ENCODE peak calls at places on chromosomes 11 and 22, in seven cellular contexts. E is neuronal stem cell, N is ovary, K is A549, T is left ventricle myocardium inferior, R is coronary artery, A is right cardiac atrium. H is an unnamed sample.

GRCh38 chr11:119166368-119167076 is 2.0 kb upstream of the NLRX1 start:
- DNase-seq in N (no peak), A (no peak), R (no peak), K (peak), T (no peak), E (no peak), H (no peak)

GRCh38 chr11:17277024-17277584 is 565 bp downstream of the NUCB2 start:
- DNase-seq in E (no peak), A (no peak), R (peak), N (no peak), T (no peak), K (peak), H (no peak)

GRCh38 chr22:17764036-17764435 is 10.2 kb downstream of the BID start:
- DNase-seq in N (no peak), R (no peak), T (no peak), A (no peak), E (no peak), K (no peak), H (no peak)

GRCh38 chr11:19676508-19677379 is 35.9 kb upstream of the NAV2 start:
- DNase-seq in N (no peak), K (no peak), R (no peak), E (no peak), A (no peak), T (no peak), H (no peak)

GRCh38 chr22:49586244-49586748 is 241.4 kb downstream of the BRD1 start:
- DNase-seq in N (no peak), A (no peak), R (no peak), T (no peak), K (peak), E (no peak), H (no peak)

GRCh38 chr11:100403817-100404216 is 283.3 kb upstream of the ARHGAP42 start:
- DNase-seq in R (no peak), N (no peak), A (no peak), T (no peak), E (peak), K (no peak), H (no peak)

GRCh38 chr11:63998558-63999348 is 12.5 kb downstream of the OTUB1 start:
- DNase-seq in T (peak), K (peak), N (no peak), R (no peak), A (no peak), E (peak), H (peak)

GRCh38 chr11:93849751-93850584 is 450 bp downstream of the VSTM5 start:
- DNase-seq in K (peak), E (peak), R (no peak), A (peak), T (peak), N (no peak), H (no peak)

GRCh38 chr11:83350187-83350586 is 64.0 kb upstream of the CCDC90B start:
- DNase-seq in R (no peak), E (no peak), N (no peak), A (no peak), K (no peak), T (no peak), H (no peak)

GRCh38 chr11:120017582-120017981 is 120.3 kb downstream of the TRIM29 start:
- DNase-seq in N (no peak), T (no peak), K (no peak), A (no peak), E (no peak), R (no peak), H (no peak)

GRCh38 chr11:121588747-121589146 is 136.0 kb upstream of the SORL1-AS1 start:
- DNase-seq in A (no peak), N (no peak), R (no peak), K (no peak), T (no peak), E (no peak), H (no peak)

GRCh38 chr11:109486129-109486528 is 64.1 kb downstream of the C11orf87 start:
- DNase-seq in T (no peak), R (no peak), N (no peak), A (no peak), K (no peak), E (no peak), H (no peak)

DNA sequence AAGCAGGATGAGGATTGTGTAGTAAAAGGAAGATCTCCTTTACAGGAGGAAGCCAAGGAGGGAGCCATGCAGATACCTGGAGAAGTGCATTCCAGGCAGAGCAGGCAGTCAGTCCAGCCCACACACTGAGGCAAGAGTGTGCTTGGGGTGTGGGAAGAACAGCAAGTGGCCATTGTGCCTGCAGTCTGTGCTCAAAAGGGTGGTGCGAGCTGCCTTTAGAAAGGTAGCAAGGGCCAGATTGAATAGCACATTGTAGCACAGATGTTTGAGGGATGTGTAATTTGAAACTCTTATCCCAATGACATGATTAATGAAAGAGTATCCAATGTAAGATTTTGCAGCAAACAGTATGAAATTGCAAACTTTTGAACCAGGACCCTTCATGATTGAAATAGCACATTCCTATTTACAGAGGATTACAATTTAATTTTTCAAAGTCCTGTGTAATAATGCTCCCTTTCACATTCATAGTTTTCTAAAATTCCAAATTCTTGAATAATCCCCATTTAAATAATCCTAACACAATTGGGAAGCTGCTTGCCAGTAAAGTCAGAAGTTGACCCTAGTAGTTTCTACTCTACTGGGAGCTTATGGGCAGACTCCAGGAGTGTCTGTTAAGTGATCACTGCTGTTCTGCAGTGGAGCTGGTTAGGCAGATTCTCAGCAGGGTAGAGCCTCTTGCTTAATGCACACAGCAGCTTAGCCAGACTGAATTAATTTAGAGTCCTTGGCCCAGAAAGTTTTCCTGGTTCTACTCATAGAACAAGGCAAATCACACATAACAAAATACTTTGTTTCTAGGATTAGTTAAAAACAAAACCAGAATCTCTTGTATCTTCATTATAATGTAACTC is 78.1 kb downstream of the CYB5R2 start:
- DNase-seq in T (no peak), A (no peak), E (no peak), R (peak), K (no peak), N (no peak), H (no peak)
- H3K27ac ChIP-seq in T (no peak), A (no peak), E (no peak), R (no peak), K (no peak), N (no peak), H (no peak)

DNA sequence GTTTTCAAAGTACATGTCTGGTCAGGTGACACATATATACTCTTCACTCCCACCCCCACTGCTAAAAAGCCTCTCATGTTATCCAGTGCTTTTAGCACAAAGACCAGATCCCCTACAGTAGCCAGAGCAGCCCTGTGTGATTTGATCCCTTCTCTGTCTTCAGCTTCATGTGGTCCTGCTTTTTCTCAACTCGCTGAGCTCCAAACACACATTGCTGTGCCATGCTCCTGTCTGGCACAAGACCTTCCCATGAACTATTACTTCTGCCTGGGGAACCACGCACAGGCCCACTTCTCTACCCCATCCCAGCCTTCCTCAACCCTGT is 127.1 kb downstream of the RASSF10 start:
- DNase-seq in T (no peak), R (no peak), E (no peak), K (no peak), N (no peak), A (no peak), H (no peak)
- H3K27ac ChIP-seq in T (no peak), R (no peak), E (peak), K (peak), N (no peak), A (no peak), H (no peak)

DNA sequence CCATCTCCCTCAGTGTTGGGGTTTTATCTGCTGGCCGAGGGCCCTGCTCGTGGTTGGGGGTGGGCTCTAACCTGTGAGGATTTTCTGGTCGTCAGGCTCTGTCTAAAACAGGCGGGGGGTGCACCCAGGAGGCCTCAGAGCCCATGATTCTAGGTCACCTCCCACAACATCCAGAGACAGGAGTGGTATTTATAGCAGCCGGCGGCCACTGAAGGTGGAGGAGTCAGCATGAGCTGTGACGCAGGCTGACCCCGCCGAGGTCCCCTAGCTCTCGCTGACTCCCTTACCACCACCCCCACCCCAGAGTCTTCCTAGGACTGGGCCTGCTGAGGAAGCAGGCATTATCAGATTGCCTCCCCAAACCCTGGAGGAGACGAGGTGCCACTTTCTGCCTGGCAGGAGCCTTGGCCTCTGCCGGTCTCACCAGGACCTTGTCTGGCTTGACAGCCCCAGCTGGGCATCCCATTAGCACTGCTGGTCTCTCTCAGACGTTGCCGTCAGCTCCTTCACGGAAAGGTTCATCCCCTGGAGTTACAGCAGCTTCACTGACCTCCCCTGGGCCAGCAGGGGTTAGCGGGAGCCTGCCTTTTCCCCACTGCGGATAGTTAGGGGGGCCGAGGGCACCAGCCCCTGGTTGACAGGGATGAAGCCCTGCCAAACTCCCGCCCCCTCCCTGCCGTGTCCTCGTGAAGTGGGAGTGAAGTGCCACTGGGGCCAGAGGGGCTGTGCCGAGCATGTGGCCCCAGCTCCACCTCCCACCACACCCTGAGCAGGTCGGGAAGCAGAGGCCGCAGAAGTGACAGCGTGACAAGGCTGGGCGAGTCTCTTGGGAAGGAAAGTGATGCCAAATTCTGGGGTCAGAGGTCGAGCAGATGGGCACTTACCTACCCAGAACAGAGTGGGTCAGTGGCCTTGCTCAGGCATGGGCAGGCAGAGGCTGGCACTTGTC is 26.5 kb downstream of the DAGLA start:
- DNase-seq in A (peak), K (no peak), T (no peak), E (no peak), R (no peak), N (no peak), H (peak)
- H3K27ac ChIP-seq in A (no peak), K (no peak), T (peak), E (no peak), R (no peak), N (no peak), H (no peak)

GRCh38 chr22:36301851-36302250 is 48.9 kb downstream of the APOL1 start:
- DNase-seq in K (no peak), E (no peak), N (no peak), A (no peak), R (no peak), T (no peak), H (no peak)

GRCh38 chr22:36302439-36303114 is 49.6 kb downstream of the APOL1 start:
- DNase-seq in N (no peak), A (peak), R (no peak), T (no peak), K (no peak), E (no peak), H (peak)

GRCh38 chr22:36303874-36304273 is 50.9 kb downstream of the APOL1 start:
- DNase-seq in T (no peak), N (no peak), A (peak), E (no peak), R (no peak), K (no peak), H (peak)

GRCh38 chr22:36304429-36304828 is 51.5 kb downstream of the APOL1 start:
- DNase-seq in K (no peak), N (no peak), R (no peak), A (peak), E (no peak), T (no peak), H (no peak)

GRCh38 chr22:36303115-36303467 is 50.2 kb downstream of the APOL1 start:
- DNase-seq in K (no peak), T (no peak), N (no peak), E (no peak), R (no peak), A (peak), H (no peak)
- H3K27ac ChIP-seq in K (no peak), T (peak), N (no peak), E (no peak), R (no peak), A (no peak), H (no peak)

GRCh38 chr22:29328566-29329500 is 13.3 kb upstream of the RASL10A start:
- DNase-seq in T (no peak), K (no peak), N (no peak), A (peak), R (no peak), E (no peak), H (peak)
- H3K27ac ChIP-seq in T (no peak), K (no peak), N (no peak), A (no peak), R (no peak), E (no peak), H (no peak)

DNA sequence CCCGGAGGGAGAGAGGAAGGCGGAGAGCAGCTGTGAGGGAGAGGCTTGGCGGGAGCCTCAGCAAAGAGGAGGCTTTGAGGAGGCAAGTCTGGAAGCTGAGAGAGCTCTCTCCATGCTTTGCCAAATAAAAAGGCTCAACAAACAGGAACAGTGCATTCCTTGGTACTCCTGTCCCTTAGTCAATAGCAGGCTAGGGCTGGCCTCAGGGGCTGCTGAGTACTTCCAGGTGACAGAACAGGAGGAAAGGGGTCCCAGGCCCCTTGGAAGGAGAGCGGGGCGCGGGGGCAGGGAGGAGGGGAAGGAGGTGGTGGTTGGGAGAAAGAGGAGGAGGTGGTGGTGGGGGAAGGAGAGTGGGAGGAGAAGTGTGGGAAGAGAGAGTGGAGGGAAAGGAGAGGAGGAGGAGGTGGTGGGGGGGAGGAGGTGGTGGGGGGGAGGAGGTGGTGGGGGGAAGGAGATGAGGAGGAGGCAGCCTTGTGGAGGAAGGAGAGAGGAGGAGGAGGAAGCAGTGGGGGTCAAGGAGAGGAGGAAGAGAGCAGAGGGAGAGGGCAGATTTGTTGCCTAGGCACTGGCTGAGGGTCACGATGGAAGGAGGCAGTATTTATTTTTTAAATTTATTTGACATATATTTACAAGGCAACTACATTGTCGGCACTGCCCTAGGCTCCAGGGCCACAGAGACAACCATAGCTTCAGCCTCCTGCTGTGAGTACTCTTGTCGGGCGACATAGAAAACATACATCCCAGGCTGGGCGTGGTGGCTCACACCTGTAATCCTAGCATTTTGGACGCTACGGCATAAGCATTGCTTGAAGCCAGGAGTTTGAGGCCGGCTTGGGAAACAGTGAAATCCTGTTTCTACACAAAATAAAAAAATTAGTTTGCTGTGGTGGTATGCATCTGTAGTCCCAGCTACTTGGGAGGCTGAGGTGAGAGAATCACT is 74.2 kb upstream of the ZBED5 start:
- DNase-seq in A (peak), N (peak), R (no peak), K (peak), T (peak), E (peak), H (peak)
- H3K27ac ChIP-seq in A (peak), N (peak), R (peak), K (peak), T (peak), E (peak), H (peak)

GRCh38 chr22:36397081-36397766 is 9.5 kb upstream of the MYH9 start:
- DNase-seq in N (no peak), T (no peak), K (peak), R (no peak), E (no peak), A (no peak), H (no peak)
- H3K27ac ChIP-seq in N (no peak), T (no peak), K (peak), R (no peak), E (no peak), A (no peak), H (no peak)

GRCh38 chr22:44684506-44685383 is 17.3 kb upstream of the PRR5 start:
- DNase-seq in N (peak), R (no peak), E (peak), T (peak), A (peak), K (peak), H (peak)
- H3K27ac ChIP-seq in N (no peak), R (no peak), E (peak), T (no peak), A (no peak), K (peak), H (no peak)

GRCh38 chr22:40323681-40324083 is 22.6 kb upstream of the ADSL start:
- DNase-seq in K (no peak), T (no peak), N (no peak), A (no peak), R (no peak), E (no peak), H (no peak)
- H3K27ac ChIP-seq in K (no peak), T (no peak), N (no peak), A (no peak), R (no peak), E (no peak), H (peak)

DNA sequence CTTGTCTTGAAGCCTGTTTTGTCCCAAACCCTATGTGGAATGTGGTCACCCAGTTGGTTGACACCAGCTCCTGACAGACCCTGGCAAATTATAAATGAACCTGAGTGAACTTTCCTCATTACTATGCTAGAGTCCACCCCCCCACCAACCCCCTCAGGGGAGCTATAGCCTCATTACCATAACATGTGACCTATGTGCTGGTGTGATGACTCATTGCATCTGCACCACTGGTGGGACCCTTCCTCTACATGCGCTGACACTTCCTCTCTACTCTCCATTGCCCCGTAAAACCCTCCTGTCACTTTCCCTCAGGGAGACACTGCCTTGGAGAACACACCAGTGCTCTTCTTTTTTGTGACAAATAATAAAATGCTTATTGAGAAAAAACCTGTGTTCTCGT is 105.0 kb upstream of the SESN3 start:
- DNase-seq in K (no peak), R (no peak), T (no peak), E (no peak), N (no peak), A (no peak), H (no peak)
- H3K27ac ChIP-seq in K (no peak), R (no peak), T (no peak), E (no peak), N (peak), A (no peak), H (no peak)

H was measured in left lung.